ENCODE peak calls at places on chromosomes 5 and 9, in seven cellular contexts. R, S, M, C, I, E and O are unnamed samples. For H3K4me1, the result is how much of the 10 kb centered on the place peaks cover.

GRCh38 chr5:111083323-111083722 is 8.8 kb upstream of the WDR36 start:
- DNase-seq in R (no peak), S (no peak), M (no peak), C (no peak), I (peak), E (no peak), O (no peak)

GRCh38 chr5:177608243-177609075 is 8.5 kb downstream of the B4GALT7 start:
- DNase-seq in R (no peak), S (no peak), M (peak), C (no peak), I (no peak), E (no peak), O (no peak)

GRCh38 chr9:74277532-74277931 is 219.6 kb upstream of the RORB start:
- DNase-seq in R (no peak), S (no peak), M (no peak), C (no peak), I (no peak), E (peak), O (no peak)

GRCh38 chr9:132800038-132800648 is 77.9 kb downstream of the AK8 start:
- DNase-seq in R (peak), S (peak), M (peak), C (peak), I (peak), E (peak), O (peak)

GRCh38 chr5:171226096-171226495 is 83.0 kb upstream of the TLX3 start:
- DNase-seq in R (no peak), S (no peak), M (no peak), C (peak), I (peak), E (no peak), O (no peak)

GRCh38 chr9:132756214-132756799 is 86.0 kb downstream of the GTF3C4 start:
- DNase-seq in R (no peak), S (no peak), M (no peak), C (no peak), I (no peak), E (no peak), O (no peak)

GRCh38 chr5:67678594-67678993 is 482.0 kb upstream of the CD180 start:
- DNase-seq in R (no peak), S (no peak), M (no peak), C (no peak), I (no peak), E (no peak), O (no peak)

GRCh38 chr9:98607787-98608186 is 100.9 kb downstream of the GABBR2 start:
- DNase-seq in R (peak), S (no peak), M (no peak), C (peak), I (no peak), E (no peak), O (no peak)

GRCh38 chr5:119411291-119411934 is 40.9 kb upstream of the HSD17B4 start:
- DNase-seq in R (peak), S (no peak), M (no peak), C (no peak), I (no peak), E (no peak), O (no peak)

GRCh38 chr5:26894719-26895263 is 143.6 kb downstream of the CDH9 start:
- DNase-seq in R (peak), S (no peak), M (no peak), C (no peak), I (no peak), E (no peak), O (no peak)

GRCh38 chr5:16461782-16462181 is 3.8 kb downstream of the ZNF622 start:
- DNase-seq in R (peak), S (no peak), M (no peak), C (peak), I (no peak), E (no peak), O (peak)

GRCh38 chr9:25742241-25742640 is 64.0 kb upstream of the TUSC1 start:
- DNase-seq in R (no peak), S (no peak), M (peak), C (no peak), I (no peak), E (no peak), O (peak)

GRCh38 chr5:171577940-171578856 is 158.8 kb downstream of the FGF18 start:
- DNase-seq in R (no peak), S (no peak), M (no peak), C (peak), I (no peak), E (no peak), O (no peak)

GRCh38 chr5:67361932-67362729 is 165.5 kb upstream of the CD180 start:
- DNase-seq in R (peak), S (no peak), M (no peak), C (peak), I (no peak), E (no peak), O (no peak)

GRCh38 chr5:34002629-34003328 is 5.1 kb downstream of the AMACR start:
- DNase-seq in R (peak), S (no peak), M (peak), C (no peak), I (no peak), E (no peak), O (peak)

GRCh38 chr5:13580058-13580457 is 364.4 kb downstream of the DNAH5 start:
- DNase-seq in R (no peak), S (peak), M (no peak), C (no peak), I (no peak), E (peak), O (no peak)

GRCh38 chr9:6855860-6856259 is 98.1 kb downstream of the KDM4C start:
- DNase-seq in R (no peak), S (no peak), M (no peak), C (no peak), I (no peak), E (no peak), O (no peak)

GRCh38 chr5:172820046-172820767 is 13.8 kb upstream of the ERGIC1 start:
- DNase-seq in R (peak), S (peak), M (no peak), C (peak), I (no peak), E (peak), O (no peak)

GRCh38 chr5:103119067-103119764 is 722 bp downstream of the GIN1 start:
- DNase-seq in R (no peak), S (no peak), M (no peak), C (peak), I (peak), E (no peak), O (peak)

GRCh38 chr5:79120221-79120620 is 8.6 kb downstream of the BHMT start:
- DNase-seq in R (no peak), S (no peak), M (no peak), C (no peak), I (peak), E (no peak), O (no peak)

GRCh38 chr5:177096162-177097015 is 9.7 kb downstream of the FGFR4 start:
- DNase-seq in R (no peak), S (no peak), M (no peak), C (no peak), I (no peak), E (no peak), O (no peak)

GRCh38 chr5:135194126-135194488 is 160.1 kb upstream of the PITX1 start:
- DNase-seq in R (no peak), S (no peak), M (no peak), C (no peak), I (no peak), E (no peak), O (no peak)

GRCh38 chr5:15007549-15008142 is 136.1 kb upstream of the ANKH start:
- DNase-seq in R (no peak), S (no peak), M (peak), C (no peak), I (no peak), E (no peak), O (no peak)
- H3K4me1 ChIP-seq in R (under half), S (under half), M (under half), C (under half), I (under half), E (under half), O (under half)

GRCh38 chr9:124222918-124223720 is 34.6 kb upstream of the NEK6 start:
- DNase-seq in R (peak), S (peak), M (no peak), C (peak), I (peak), E (peak), O (no peak)

GRCh38 chr9:124220551-124221451 is 36.9 kb upstream of the NEK6 start:
- DNase-seq in R (peak), S (peak), M (no peak), C (peak), I (peak), E (peak), O (peak)

GRCh38 chr9:124219290-124219605 is 38.5 kb upstream of the NEK6 start:
- DNase-seq in R (no peak), S (no peak), M (no peak), C (no peak), I (peak), E (no peak), O (no peak)

GRCh38 chr9:124222109-124222508 is 35.6 kb upstream of the NEK6 start:
- DNase-seq in R (no peak), S (no peak), M (no peak), C (no peak), I (peak), E (no peak), O (no peak)

GRCh38 chr9:124221685-124222084 is 36.1 kb upstream of the NEK6 start:
- DNase-seq in R (no peak), S (no peak), M (no peak), C (no peak), I (peak), E (no peak), O (no peak)
- H3K4me1 ChIP-seq in R (under half), S (half or more), M (under half), C (under half), I (half or more), E (under half), O (under half)

GRCh38 chr5:131671994-131672655 is 37.1 kb upstream of the RAPGEF6 start:
- DNase-seq in R (peak), S (no peak), M (no peak), C (peak), I (no peak), E (peak), O (peak)

GRCh38 chr5:131677115-131677514 is 42.1 kb upstream of the RAPGEF6 start:
- DNase-seq in R (peak), S (no peak), M (no peak), C (no peak), I (no peak), E (no peak), O (no peak)

GRCh38 chr5:131672791-131673190 is 37.8 kb upstream of the RAPGEF6 start:
- DNase-seq in R (no peak), S (no peak), M (no peak), C (no peak), I (no peak), E (no peak), O (no peak)

DNA sequence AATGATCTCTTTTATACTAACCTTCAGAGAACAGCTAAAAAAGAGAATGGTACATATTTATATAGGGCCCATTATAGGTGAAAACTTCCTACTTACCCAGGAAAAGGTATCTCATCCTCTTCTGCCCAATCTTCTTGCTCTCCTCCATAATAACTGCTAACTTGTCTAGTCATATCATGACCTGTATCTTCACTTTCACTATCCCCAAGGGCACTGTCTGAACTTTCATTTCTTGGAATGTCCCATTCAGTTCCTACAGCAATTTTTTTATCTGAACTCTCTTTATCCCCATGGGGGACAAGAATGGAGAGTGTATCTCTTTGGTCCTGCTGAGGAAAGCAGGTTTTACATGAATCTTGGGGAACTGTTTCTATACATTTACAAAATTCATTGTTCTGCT is 36.4 kb upstream of the RAPGEF6 start:
- DNase-seq in R (peak), S (no peak), M (no peak), C (no peak), I (no peak), E (no peak), O (no peak)
- H3K4me1 ChIP-seq in R (under half), S (under half), M (under half), C (under half), I (under half), E (under half), O (under half)

GRCh38 chr5:40386293-40386692 is 293.4 kb upstream of the PTGER4 start:
- DNase-seq in R (no peak), S (no peak), M (no peak), C (no peak), I (no peak), E (peak), O (peak)
- H3K4me1 ChIP-seq in R (under half), S (under half), M (under half), C (under half), I (under half), E (under half), O (under half)

GRCh38 chr5:138969323-138970013 is 94.3 kb upstream of the LRRTM2 start:
- DNase-seq in R (no peak), S (no peak), M (no peak), C (no peak), I (no peak), E (no peak), O (no peak)
- H3K4me1 ChIP-seq in R (half or more), S (under half), M (under half), C (under half), I (under half), E (under half), O (under half)

GRCh38 chr5:159030357-159030756 is 69.4 kb downstream of the EBF1 start:
- DNase-seq in R (no peak), S (no peak), M (no peak), C (no peak), I (no peak), E (no peak), O (peak)
- H3K4me1 ChIP-seq in R (under half), S (under half), M (under half), C (under half), I (half or more), E (under half), O (under half)